ENCODE peak calls at places on chromosome 1, in six cellular contexts. J, B, T, G, Z and K are unnamed samples.

GRCh38 chr1:12760256-12760795 is 13.2 kb upstream of the PRAMEF12 start:
- DNase-seq in T (no peak), B (no peak), G (no peak), J (no peak), Z (no peak), K (no peak)

GRCh38 chr1:108854226-108855019 is 2.5 kb downstream of the AKNAD1 start:
- DNase-seq in G (no peak), Z (no peak), B (no peak), T (no peak), J (no peak), K (no peak)

GRCh38 chr1:30976143-30976542 is 67.6 kb upstream of the SDC3 start:
- DNase-seq in B (peak; percentile 31), T (no peak), Z (no peak), J (no peak), G (no peak), K (no peak)

GRCh38 chr1:2783435-2784397 is 17.8 kb downstream of the TTC34 start:
- DNase-seq in B (no peak), Z (no peak), J (no peak), G (peak; percentile 67), T (no peak), K (no peak)

GRCh38 chr1:59730759-59731478 is 83.8 kb upstream of the HOOK1 start:
- DNase-seq in B (peak; percentile 99), G (no peak), T (peak; percentile 70), Z (peak; percentile 83), J (no peak), K (no peak)

GRCh38 chr1:79197421-79197820 is 190.9 kb upstream of the ADGRL4 start:
- DNase-seq in T (peak; percentile 19), G (no peak), J (no peak), B (peak; percentile 38), Z (peak; percentile 4), K (peak; percentile 26)

GRCh38 chr1:9475061-9475627 is 64.1 kb upstream of the SLC25A33 start:
- DNase-seq in B (no peak), T (no peak), G (no peak), Z (no peak), J (no peak), K (no peak)

GRCh38 chr1:84653130-84653680 is 37.1 kb downstream of the SSX2IP start:
- DNase-seq in Z (no peak), G (no peak), J (no peak), T (no peak), B (peak; percentile 59), K (no peak)

GRCh38 chr1:34709547-34709946 is 45.3 kb upstream of the GJB5 start:
- DNase-seq in B (no peak), G (no peak), Z (no peak), J (no peak), T (no peak), K (peak; percentile 46)

GRCh38 chr1:51310871-51311613 is 19.3 kb downstream of the TTC39A start:
- DNase-seq in G (no peak), Z (no peak), B (no peak), T (no peak), J (no peak), K (no peak)

GRCh38 chr1:245956225-245956624 is 550.9 kb downstream of the SMYD3 start:
- DNase-seq in B (peak; percentile 55), G (no peak), J (no peak), T (no peak), Z (no peak), K (no peak)

GRCh38 chr1:56958526-56958925 is 7.3 kb downstream of the C8B start:
- DNase-seq in T (no peak), B (peak; percentile 35), Z (no peak), J (no peak), G (no peak), K (no peak)

GRCh38 chr1:31372961-31373896 is at the start of gene FABP3:
- DNase-seq in G (peak; percentile 91), Z (peak; percentile 69), J (peak; percentile 89), B (peak; percentile 51), T (no peak), K (peak; percentile 63)

GRCh38 chr1:221839321-221839720 is 97.4 kb upstream of the DUSP10 start:
- DNase-seq in Z (no peak), B (no peak), J (no peak), G (no peak), T (no peak), K (no peak)

GRCh38 chr1:169307176-169307575 is 60.4 kb downstream of the NME7 start:
- DNase-seq in Z (no peak), G (no peak), T (no peak), J (no peak), B (no peak), K (no peak)

GRCh38 chr1:77834771-77835334 is 53.6 kb upstream of the NEXN start:
- DNase-seq in T (no peak), J (no peak), B (peak; percentile 72), Z (peak; percentile 40), G (no peak), K (no peak)

GRCh38 chr1:81725823-81726222 is 74.9 kb upstream of the ADGRL2 start:
- DNase-seq in T (no peak), Z (no peak), J (no peak), B (no peak), G (no peak), K (no peak)

GRCh38 chr1:9890224-9890731 is 19.8 kb downstream of the CTNNBIP1 start:
- DNase-seq in J (no peak), B (peak; percentile 96), Z (peak; percentile 80), T (peak; percentile 44), G (no peak), K (no peak)

GRCh38 chr1:174284052-174284451 is 124.7 kb downstream of the RABGAP1L start:
- DNase-seq in Z (no peak), B (no peak), T (no peak), G (no peak), J (no peak), K (no peak)

GRCh38 chr1:43994794-43995790 is 3.7 kb downstream of the CCDC24 start:
- DNase-seq in Z (no peak), J (peak; percentile 55), B (no peak), G (no peak), T (no peak), K (peak; percentile 47)

GRCh38 chr1:219159946-219160645 is 13.6 kb upstream of the LYPLAL1 start:
- DNase-seq in J (no peak), G (no peak), Z (peak; percentile 45), T (no peak), B (no peak), K (no peak)

GRCh38 chr1:117639741-117640140 is 33.9 kb downstream of the TENT5C start:
- DNase-seq in G (no peak), T (no peak), Z (no peak), J (no peak), B (no peak), K (no peak)

GRCh38 chr1:156494309-156494895 is 6.2 kb downstream of the MEF2D start:
- DNase-seq in B (no peak), J (no peak), T (no peak), Z (no peak), G (no peak), K (no peak)

GRCh38 chr1:10507111-10507879 is 32.5 kb downstream of the PEX14 start:
- DNase-seq in T (peak; percentile 56), B (peak; percentile 83), Z (peak; percentile 73), G (no peak), J (peak; percentile 73), K (peak; percentile 55)

GRCh38 chr1:225343618-225344017 is 84.2 kb downstream of the LBR start:
- DNase-seq in G (no peak), Z (peak; percentile 14), J (no peak), T (no peak), B (peak; percentile 1), K (no peak)

GRCh38 chr1:28790384-28791035 is 21.5 kb upstream of the OPRD1 start:
- DNase-seq in T (no peak), J (no peak), B (peak; percentile 3), Z (no peak), G (no peak), K (no peak)

GRCh38 chr1:193700710-193701355 is 514.4 kb upstream of the B3GALT2 start:
- DNase-seq in B (peak; percentile 79), Z (peak; percentile 95), T (no peak), J (no peak), G (no peak), K (no peak)

GRCh38 chr1:59052194-59052593 is 244.7 kb upstream of the FGGY start:
- DNase-seq in J (no peak), G (no peak), B (no peak), Z (no peak), T (no peak), K (no peak)

GRCh38 chr1:3820316-3820715 is 24.0 kb upstream of the LRRC47 start:
- DNase-seq in T (no peak), J (no peak), B (no peak), G (no peak), Z (no peak), K (no peak)

GRCh38 chr1:211036701-211037494 is 97.0 kb downstream of the KCNH1 start:
- DNase-seq in J (no peak), Z (peak; percentile 99), T (peak; percentile 75), B (peak; percentile 92), G (no peak), K (no peak)